ENCODE peak calls at places on chromosome 3, in six cellular contexts. R is uterus, O is sigmoid colon, F is tibial nerve, J is right lobe of liver, K is breast epithelium. H is an unnamed sample. For H3K9me3, the result is how much of the 10 kb centered on the place peaks cover.

GRCh38 chr3:189529889-189530288 is 101.3 kb upstream of the TP63 start:
- DNase-seq in R (no peak), O (no peak), F (no peak), J (no peak), K (no peak), H (no peak)

GRCh38 chr3:141262306-141262705 is 30.7 kb downstream of the PXYLP1 start:
- DNase-seq in R (no peak), O (no peak), F (no peak), J (no peak), K (no peak), H (no peak)

GRCh38 chr3:121651684-121652083 is 9.0 kb downstream of the HCLS1 start:
- DNase-seq in R (no peak), O (no peak), F (no peak), J (no peak), K (no peak), H (no peak)

GRCh38 chr3:8802256-8802655 is 32.8 kb upstream of the OXTR start:
- DNase-seq in R (no peak), O (no peak), F (no peak), J (no peak), K (no peak), H (no peak)

GRCh38 chr3:189389346-189389745 is 217.6 kb downstream of the TPRG1 start:
- DNase-seq in R (no peak), O (no peak), F (no peak), J (no peak), K (no peak), H (no peak)

GRCh38 chr3:34376691-34377090 is 578.3 kb downstream of the PDCD6IP start:
- DNase-seq in R (no peak), O (no peak), F (no peak), J (no peak), K (no peak), H (no peak)

GRCh38 chr3:169348981-169349942 is 314.2 kb downstream of the MECOM start:
- DNase-seq in R (no peak), O (no peak), F (no peak), J (no peak), K (no peak), H (no peak)

GRCh38 chr3:29335438-29335837 is 54.6 kb downstream of the RBMS3 start:
- DNase-seq in R (peak), O (peak), F (peak), J (peak), K (peak), H (peak)

GRCh38 chr3:133883657-133884546 is 11.8 kb downstream of the RAB6B start:
- DNase-seq in R (no peak), O (no peak), F (no peak), J (no peak), K (no peak), H (no peak)

GRCh38 chr3:8282541-8283165 is 219.0 kb upstream of the LMCD1 start:
- DNase-seq in R (no peak), O (no peak), F (no peak), J (no peak), K (no peak), H (no peak)

GRCh38 chr3:188137062-188137461 is 16.9 kb upstream of the LPP start:
- DNase-seq in R (no peak), O (no peak), F (no peak), J (no peak), K (no peak), H (no peak)

GRCh38 chr3:33807190-33807589 is 8.8 kb downstream of the PDCD6IP start:
- DNase-seq in R (no peak), O (no peak), F (no peak), J (peak), K (no peak), H (no peak)

GRCh38 chr3:171660126-171660661 is 150.1 kb downstream of the PLD1 start:
- DNase-seq in R (no peak), O (no peak), F (no peak), J (no peak), K (no peak), H (no peak)

GRCh38 chr3:139388961-139389551 is 391 bp downstream of the COPB2 start:
- DNase-seq in R (no peak), O (no peak), F (no peak), J (no peak), K (no peak), H (no peak)

GRCh38 chr3:15796771-15797599 is 794 bp downstream of the ANKRD28 start:
- DNase-seq in R (no peak), O (no peak), F (no peak), J (no peak), K (no peak), H (no peak)

GRCh38 chr3:72380193-72380592 is 468.1 kb downstream of the SHQ1 start:
- DNase-seq in R (no peak), O (no peak), F (no peak), J (no peak), K (no peak), H (no peak)

GRCh38 chr3:148911173-148911572 is 46.1 kb downstream of the CPA3 start:
- DNase-seq in R (no peak), O (no peak), F (no peak), J (no peak), K (no peak), H (no peak)

GRCh38 chr3:108103040-108103751 is 12.4 kb upstream of the CD47 start:
- DNase-seq in R (no peak), O (no peak), F (no peak), J (peak), K (no peak), H (no peak)

GRCh38 chr3:127560051-127560787 is 30.3 kb downstream of the TPRA1 start:
- DNase-seq in R (no peak), O (no peak), F (no peak), J (no peak), K (no peak), H (no peak)

GRCh38 chr3:52299815-52300611 is 12.4 kb downstream of the GLYCTK start:
- DNase-seq in R (peak), O (no peak), F (no peak), J (peak), K (no peak), H (no peak)

GRCh38 chr3:10395671-10396070 is 74.8 kb upstream of the SEC13 start:
- DNase-seq in R (no peak), O (no peak), F (no peak), J (no peak), K (no peak), H (no peak)

GRCh38 chr3:126538316-126538715 is 14.4 kb downstream of the CHST13 start:
- DNase-seq in R (no peak), O (peak), F (no peak), J (peak), K (peak), H (no peak)

GRCh38 chr3:15261274-15261673 is 55.2 kb downstream of the CAPN7 start:
- DNase-seq in R (no peak), O (no peak), F (peak), J (no peak), K (no peak), H (no peak)

GRCh38 chr3:23183731-23184130 is 19.4 kb upstream of the UBE2E2 start:
- DNase-seq in R (no peak), O (no peak), F (no peak), J (no peak), K (no peak), H (peak)

GRCh38 chr3:64878372-64878771 is 190.6 kb upstream of the ADAMTS9 start:
- DNase-seq in R (no peak), O (no peak), F (no peak), J (no peak), K (no peak), H (no peak)

GRCh38 chr3:48993834-48994233 is 3.8 kb downstream of the P4HTM start:
- DNase-seq in R (no peak), O (no peak), F (no peak), J (no peak), K (no peak), H (no peak)

GRCh38 chr3:48990636-48991421 is 788 bp downstream of the P4HTM start:
- DNase-seq in R (no peak), O (no peak), F (no peak), J (no peak), K (no peak), H (no peak)

GRCh38 chr3:48989126-48989795 is 780 bp upstream of the P4HTM start:
- DNase-seq in R (no peak), O (no peak), F (no peak), J (no peak), K (no peak), H (no peak)

GRCh38 chr3:48991851-48992545 is 2.0 kb downstream of the P4HTM start:
- DNase-seq in R (no peak), O (no peak), F (no peak), J (no peak), K (no peak), H (no peak)

GRCh38 chr3:48989796-48990635 is at the start of gene P4HTM:
- DNase-seq in R (peak), O (peak), F (peak), J (peak), K (peak), H (peak)
- TF ChIP-seq POLR2A in R (peak), O (peak), F (no peak), J (peak), K (peak), H (peak)

DNA sequence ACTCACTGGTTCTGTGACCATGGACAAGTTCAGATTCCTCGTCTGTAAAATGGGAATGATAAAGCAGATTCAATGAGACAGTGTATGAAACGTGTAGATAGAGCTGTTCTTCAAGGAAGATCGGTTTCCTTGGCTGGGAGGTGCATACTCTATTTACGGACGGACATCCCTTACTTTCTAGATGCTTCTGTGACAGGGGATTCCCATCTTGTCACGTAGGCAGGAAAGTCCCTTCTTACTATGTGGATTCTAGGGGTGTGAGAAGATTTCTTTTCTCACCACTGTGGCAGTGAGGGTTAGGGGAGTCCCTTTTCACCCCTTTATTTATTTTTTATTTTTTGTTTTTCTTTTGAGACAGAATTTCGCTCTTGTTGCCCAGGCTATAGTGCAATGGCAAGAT is 180.9 kb upstream of the TBL1XR1 start:
- DNase-seq in R (no peak), O (no peak), F (no peak), J (no peak), K (no peak), H (no peak)
- H3K9me3 ChIP-seq in R (under half), O (under half), F (under half), J (under half), K (under half), H (under half)

DNA sequence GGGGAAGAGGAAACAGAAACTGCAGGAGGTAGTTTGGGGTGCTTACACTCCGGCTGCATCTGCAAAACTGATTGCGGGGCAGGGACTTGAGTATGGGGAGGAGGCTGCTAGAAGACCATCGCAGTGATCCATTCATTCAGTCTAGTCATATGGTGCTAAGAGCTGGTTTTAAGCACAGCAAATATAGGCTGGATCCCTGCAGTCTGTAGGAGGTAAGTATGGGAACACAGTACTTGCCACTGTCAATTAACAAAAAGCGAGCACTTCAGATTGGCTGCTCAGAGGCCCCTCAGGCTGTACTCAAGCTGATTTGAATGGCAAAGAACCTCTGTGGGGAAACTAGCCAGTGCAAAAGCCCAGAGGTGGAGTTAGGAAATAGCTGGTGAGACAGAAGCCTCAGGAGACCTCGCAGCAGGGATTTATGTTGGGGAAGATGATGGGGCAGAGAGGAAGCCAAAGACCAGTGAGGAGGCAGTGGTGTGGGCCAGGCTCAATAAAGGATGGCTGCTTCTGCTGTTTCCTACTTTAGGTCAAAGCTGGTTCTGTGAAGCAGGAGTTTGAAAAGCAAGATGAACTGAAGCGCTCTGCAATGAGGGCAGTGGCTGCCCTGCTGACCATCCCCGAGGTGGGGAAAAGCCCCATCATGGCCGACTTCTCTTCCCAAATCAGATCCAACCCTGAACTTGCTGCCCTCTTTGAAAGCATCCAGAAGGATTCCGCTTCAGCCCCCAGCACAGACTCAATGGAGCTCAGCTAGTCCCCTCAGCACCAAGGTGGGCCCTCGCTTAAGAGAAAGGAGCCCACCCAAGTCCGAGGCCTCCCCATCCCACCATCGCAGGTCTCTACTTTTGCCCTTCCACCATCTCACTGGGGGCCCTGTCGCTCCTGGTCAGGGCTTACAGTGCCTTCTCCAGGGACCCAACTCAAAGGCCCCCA is 7.9 kb downstream of the RPL32 start:
- DNase-seq in R (no peak), O (no peak), F (no peak), J (no peak), K (no peak), H (no peak)
- TF ChIP-seq POLR2A in R (no peak), O (no peak), F (no peak), J (no peak), K (no peak), H (no peak)

GRCh38 chr3:53844262-53845102 is 1.7 kb downstream of the CHDH start:
- DNase-seq in R (no peak), O (no peak), F (no peak), J (no peak), K (no peak), H (no peak)
- H3K9me3 ChIP-seq in R (under half), O (under half), F (under half), J (under half), K (under half), H (under half)

DNA sequence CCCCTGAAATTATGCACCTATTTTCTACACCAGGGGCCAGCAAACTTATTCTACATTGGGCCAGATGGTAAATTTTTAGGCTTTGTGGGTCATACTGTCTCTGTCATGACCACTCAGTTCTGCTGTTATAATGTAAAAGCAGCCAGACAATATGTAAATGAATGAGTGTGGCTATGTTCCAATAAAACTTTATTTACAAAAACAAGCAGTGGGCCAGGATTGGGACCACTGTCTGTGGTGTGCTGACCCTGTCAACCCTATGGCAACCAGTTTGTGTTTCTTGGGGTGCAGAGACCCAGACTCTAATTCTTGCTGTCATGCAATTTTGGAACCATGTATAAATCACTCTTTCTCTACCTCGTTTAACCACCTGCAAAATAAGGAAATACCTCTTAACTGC is 74.7 kb downstream of the LRIG1 start:
- DNase-seq in R (no peak), O (peak), F (no peak), J (no peak), K (no peak), H (no peak)
- TF ChIP-seq POLR2A in R (no peak), O (no peak), F (no peak), J (no peak), K (no peak), H (no peak)

GRCh38 chr3:35393916-35394315 is 245.4 kb upstream of the ARPP21 start:
- DNase-seq in R (no peak), O (no peak), F (no peak), J (no peak), K (no peak), H (no peak)
- H3K9me3 ChIP-seq in R (under half), O (under half), F (under half), J (under half), K (under half), H (under half)

GRCh38 chr3:101193957-101194356 is 126.4 kb downstream of the IMPG2 start:
- DNase-seq in R (no peak), O (no peak), F (no peak), J (no peak), K (no peak), H (no peak)

GRCh38 chr3:101200461-101200860 is 119.9 kb downstream of the IMPG2 start:
- DNase-seq in R (no peak), O (no peak), F (no peak), J (no peak), K (no peak), H (no peak)

GRCh38 chr3:101195951-101196713 is 124.2 kb downstream of the IMPG2 start:
- DNase-seq in R (no peak), O (no peak), F (peak), J (no peak), K (no peak), H (peak)
- TF ChIP-seq POLR2A in R (no peak), O (no peak), F (no peak), J (no peak), K (no peak), H (no peak)

GRCh38 chr3:122777563-122777962 is 16.1 kb downstream of the HSPBAP1 start:
- DNase-seq in R (no peak), O (no peak), F (no peak), J (no peak), K (no peak), H (no peak)

GRCh38 chr3:122774564-122774963 is 19.1 kb downstream of the HSPBAP1 start:
- DNase-seq in R (no peak), O (no peak), F (no peak), J (no peak), K (no peak), H (no peak)

GRCh38 chr3:122776675-122777074 is 17.0 kb downstream of the HSPBAP1 start:
- DNase-seq in R (no peak), O (no peak), F (no peak), J (no peak), K (no peak), H (no peak)

GRCh38 chr3:122773856-122774535 is 19.6 kb downstream of the HSPBAP1 start:
- DNase-seq in R (no peak), O (no peak), F (no peak), J (no peak), K (no peak), H (no peak)

GRCh38 chr3:122777077-122777476 is 16.6 kb downstream of the HSPBAP1 start:
- DNase-seq in R (no peak), O (no peak), F (no peak), J (no peak), K (no peak), H (no peak)
- H3K9me3 ChIP-seq in R (under half), O (under half), F (under half), J (under half), K (under half), H (under half)

GRCh38 chr3:56988874-56989433 is 71.5 kb upstream of the SPATA12 start:
- DNase-seq in R (peak), O (peak), F (peak), J (peak), K (peak), H (peak)

GRCh38 chr3:56988458-56988857 is 72.0 kb upstream of the SPATA12 start:
- DNase-seq in R (no peak), O (no peak), F (no peak), J (no peak), K (no peak), H (no peak)

GRCh38 chr3:56987238-56987932 is 73.1 kb upstream of the SPATA12 start:
- DNase-seq in R (no peak), O (no peak), F (no peak), J (no peak), K (no peak), H (no peak)

GRCh38 chr3:56989434-56990294 is 70.8 kb upstream of the SPATA12 start:
- DNase-seq in R (peak), O (peak), F (no peak), J (no peak), K (no peak), H (no peak)

DNA sequence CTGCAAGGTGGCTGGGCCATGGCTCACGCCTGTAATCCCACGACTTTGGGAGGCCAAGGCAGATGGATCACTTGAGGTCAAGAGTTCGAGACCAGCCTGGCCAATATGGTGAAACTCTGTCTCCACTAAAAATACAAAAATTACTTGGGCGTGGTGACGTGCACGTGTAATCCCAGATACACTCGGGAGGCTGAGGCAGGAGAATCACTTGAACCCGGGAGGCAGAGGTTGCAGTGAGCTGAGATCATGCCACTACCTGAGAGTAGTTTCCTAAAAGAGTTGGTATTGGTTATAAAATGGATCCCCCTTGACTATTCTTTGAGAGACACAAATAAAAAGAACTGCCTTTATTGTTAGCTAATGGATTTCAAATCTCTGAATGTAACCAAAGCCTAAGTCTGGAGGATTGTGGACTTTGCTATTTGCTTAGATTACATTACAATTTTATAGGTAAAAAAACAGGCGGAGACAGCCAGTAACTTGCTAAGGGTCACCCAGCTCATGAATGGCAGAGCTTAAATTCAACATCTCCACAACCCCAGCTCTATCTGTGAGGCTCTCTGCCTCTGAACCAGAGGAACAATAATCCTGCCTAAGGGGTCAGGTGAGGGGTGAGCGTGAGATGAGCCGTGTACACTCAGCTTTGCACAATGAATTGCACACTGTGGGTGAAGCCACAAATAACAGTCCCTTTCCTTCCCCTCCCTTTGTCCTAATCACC is 70.0 kb upstream of the SPATA12 start:
- DNase-seq in R (no peak), O (no peak), F (no peak), J (no peak), K (no peak), H (no peak)
- TF ChIP-seq POLR2A in R (no peak), O (no peak), F (no peak), J (no peak), K (no peak), H (no peak)

H was measured in prostate gland.